ENCODE peak calls at places on chromosomes 3 and 15, in nine cellular contexts. A is tibial artery, U is sigmoid colon, J is fibroblast of lung, F is psoas muscle, W is mammary epithelial cell, X is Karpas-422, E is cardiac muscle cell, N is astrocyte. Y is an unnamed sample. For H3K27me3, the result is how much of the 10 kb centered on the place peaks cover.

GRCh38 chr15:84983299-84983698 is 1.6 kb downstream of the PDE8A start:
- DNase-seq in A (no peak), U (no peak), J (no peak), F (no peak), W (no peak), X (no peak), E (no peak), N (no peak), Y (no peak)

GRCh38 chr3:13217253-13217652 is 144.0 kb upstream of the IQSEC1 start:
- DNase-seq in A (no peak), U (no peak), J (no peak), F (no peak), W (no peak), X (no peak), E (no peak), N (no peak), Y (no peak)

GRCh38 chr3:172536993-172537419 is 13.8 kb upstream of the TNFSF10 start:
- DNase-seq in A (no peak), U (no peak), J (no peak), F (no peak), W (peak), X (no peak), E (no peak), N (no peak), Y (no peak)

GRCh38 chr3:129558772-129559564 is 16.0 kb downstream of the H1-8 start:
- DNase-seq in A (no peak), U (no peak), J (peak), F (peak), W (no peak), X (peak), E (no peak), N (peak), Y (no peak)

GRCh38 chr3:154886437-154886836 is 193.7 kb upstream of the MME start:
- DNase-seq in A (no peak), U (no peak), J (peak), F (no peak), W (peak), X (no peak), E (no peak), N (peak), Y (no peak)

GRCh38 chr3:49602049-49602554 is 47.8 kb downstream of the BSN start:
- DNase-seq in A (no peak), U (no peak), J (no peak), F (no peak), W (no peak), X (no peak), E (no peak), N (no peak), Y (no peak)

GRCh38 chr3:69649120-69649519 is 90.1 kb upstream of the MITF start:
- DNase-seq in A (no peak), U (no peak), J (peak), F (no peak), W (peak), X (no peak), E (no peak), N (peak), Y (no peak)

GRCh38 chr3:132628157-132628556 is 31.1 kb downstream of the ACKR4 start:
- DNase-seq in A (no peak), U (no peak), J (no peak), F (no peak), W (no peak), X (no peak), E (no peak), N (no peak), Y (no peak)

GRCh38 chr3:155354658-155355057 is 61.2 kb upstream of the STRIT1 start:
- DNase-seq in A (no peak), U (no peak), J (no peak), F (no peak), W (peak), X (no peak), E (no peak), N (no peak), Y (no peak)

GRCh38 chr15:83685864-83686263 is 31.9 kb downstream of the ADAMTSL3 start:
- DNase-seq in A (no peak), U (peak), J (no peak), F (no peak), W (no peak), X (no peak), E (no peak), N (no peak), Y (no peak)

GRCh38 chr15:44066211-44066827 is 128.8 kb downstream of the FRMD5 start:
- DNase-seq in A (no peak), U (no peak), J (peak), F (peak), W (peak), X (peak), E (peak), N (no peak), Y (peak)

GRCh38 chr15:58862326-58862725 is 71.2 kb downstream of the SLTM start:
- DNase-seq in A (no peak), U (no peak), J (no peak), F (no peak), W (no peak), X (no peak), E (no peak), N (no peak), Y (no peak)

GRCh38 chr15:92683511-92683834 is 27.9 kb upstream of the FAM174B start:
- DNase-seq in A (no peak), U (peak), J (peak), F (peak), W (no peak), X (no peak), E (peak), N (no peak), Y (no peak)

GRCh38 chr3:156166808-156167207 is 46.4 kb downstream of the KCNAB1 start:
- DNase-seq in A (no peak), U (no peak), J (no peak), F (no peak), W (no peak), X (peak), E (no peak), N (no peak), Y (no peak)

GRCh38 chr3:152835311-152836102 is 576 bp downstream of the P2RY1 start:
- DNase-seq in A (peak), U (peak), J (peak), F (peak), W (peak), X (no peak), E (peak), N (peak), Y (peak)

GRCh38 chr15:59232476-59232875 is 25.8 kb downstream of the LDHAL6B start:
- DNase-seq in A (no peak), U (no peak), J (peak), F (no peak), W (peak), X (no peak), E (no peak), N (peak), Y (no peak)

GRCh38 chr15:32818758-32819405 is 101.1 kb downstream of the GREM1 start:
- DNase-seq in A (no peak), U (no peak), J (peak), F (no peak), W (no peak), X (no peak), E (no peak), N (peak), Y (no peak)

GRCh38 chr3:30129765-30130164 is 476.6 kb upstream of the TGFBR2 start:
- DNase-seq in A (no peak), U (no peak), J (no peak), F (no peak), W (no peak), X (no peak), E (peak), N (no peak), Y (no peak)

GRCh38 chr3:114043205-114043604 is 13.1 kb downstream of the CCDC191 start:
- DNase-seq in A (no peak), U (no peak), J (no peak), F (no peak), W (no peak), X (peak), E (no peak), N (no peak), Y (no peak)

GRCh38 chr3:115233021-115233420 is 85.9 kb upstream of the ZBTB20 start:
- DNase-seq in A (no peak), U (no peak), J (peak), F (no peak), W (no peak), X (no peak), E (no peak), N (no peak), Y (no peak)

GRCh38 chr3:127182848-127183714 is 9.8 kb upstream of the PRR23E start:
- DNase-seq in A (no peak), U (peak), J (no peak), F (no peak), W (no peak), X (no peak), E (no peak), N (no peak), Y (no peak)

GRCh38 chr15:33440911-33441310 is 130.1 kb downstream of the RYR3 start:
- DNase-seq in A (no peak), U (no peak), J (no peak), F (no peak), W (no peak), X (no peak), E (no peak), N (no peak), Y (no peak)

GRCh38 chr3:106745344-106746168 is 631.7 kb upstream of the CCDC54 start:
- DNase-seq in A (no peak), U (no peak), J (peak), F (no peak), W (no peak), X (no peak), E (no peak), N (peak), Y (no peak)

GRCh38 chr15:51051776-51052175 is 42.9 kb downstream of the TNFAIP8L3 start:
- DNase-seq in A (peak), U (no peak), J (peak), F (peak), W (peak), X (no peak), E (no peak), N (peak), Y (peak)

GRCh38 chr15:98904466-98905048 is 103.0 kb downstream of the PGPEP1L start:
- DNase-seq in A (no peak), U (peak), J (peak), F (no peak), W (peak), X (peak), E (no peak), N (peak), Y (no peak)

GRCh38 chr3:194072097-194072428 is 63.9 kb upstream of the HES1 start:
- DNase-seq in A (no peak), U (no peak), J (peak), F (no peak), W (peak), X (no peak), E (no peak), N (peak), Y (no peak)

GRCh38 chr3:66441124-66441523 is 59.7 kb downstream of the LRIG1 start:
- DNase-seq in A (no peak), U (peak), J (peak), F (no peak), W (peak), X (no peak), E (no peak), N (peak), Y (no peak)

GRCh38 chr3:36796896-36797295 is 32.5 kb upstream of the DCLK3 start:
- DNase-seq in A (no peak), U (no peak), J (peak), F (no peak), W (peak), X (no peak), E (no peak), N (peak), Y (no peak)

GRCh38 chr3:79067734-79068133 is 700.1 kb downstream of the ROBO1 start:
- DNase-seq in A (no peak), U (no peak), J (no peak), F (no peak), W (no peak), X (no peak), E (no peak), N (no peak), Y (no peak)

GRCh38 chr3:114706591-114707224 is 412.9 kb downstream of the TIGIT start:
- DNase-seq in A (no peak), U (no peak), J (peak), F (no peak), W (peak), X (no peak), E (no peak), N (peak), Y (no peak)

GRCh38 chr15:86846059-86846458 is 766.4 kb downstream of the AGBL1 start:
- DNase-seq in A (no peak), U (no peak), J (no peak), F (no peak), W (no peak), X (no peak), E (no peak), N (no peak), Y (no peak)
- H3K27ac ChIP-seq in A (no peak), U (no peak), J (no peak), F (no peak), W (no peak), X (no peak), E (no peak), N (no peak), Y (no peak)

GRCh38 chr3:10521772-10522441 is 16.5 kb upstream of the ATP2B2 start:
- DNase-seq in A (no peak), U (peak), J (no peak), F (no peak), W (no peak), X (no peak), E (no peak), N (no peak), Y (peak)
- H3K27me3 ChIP-seq in A (under half), U (under half), J (under half), F (under half), W (under half), X (under half), E (under half), N (under half), Y (under half)

DNA sequence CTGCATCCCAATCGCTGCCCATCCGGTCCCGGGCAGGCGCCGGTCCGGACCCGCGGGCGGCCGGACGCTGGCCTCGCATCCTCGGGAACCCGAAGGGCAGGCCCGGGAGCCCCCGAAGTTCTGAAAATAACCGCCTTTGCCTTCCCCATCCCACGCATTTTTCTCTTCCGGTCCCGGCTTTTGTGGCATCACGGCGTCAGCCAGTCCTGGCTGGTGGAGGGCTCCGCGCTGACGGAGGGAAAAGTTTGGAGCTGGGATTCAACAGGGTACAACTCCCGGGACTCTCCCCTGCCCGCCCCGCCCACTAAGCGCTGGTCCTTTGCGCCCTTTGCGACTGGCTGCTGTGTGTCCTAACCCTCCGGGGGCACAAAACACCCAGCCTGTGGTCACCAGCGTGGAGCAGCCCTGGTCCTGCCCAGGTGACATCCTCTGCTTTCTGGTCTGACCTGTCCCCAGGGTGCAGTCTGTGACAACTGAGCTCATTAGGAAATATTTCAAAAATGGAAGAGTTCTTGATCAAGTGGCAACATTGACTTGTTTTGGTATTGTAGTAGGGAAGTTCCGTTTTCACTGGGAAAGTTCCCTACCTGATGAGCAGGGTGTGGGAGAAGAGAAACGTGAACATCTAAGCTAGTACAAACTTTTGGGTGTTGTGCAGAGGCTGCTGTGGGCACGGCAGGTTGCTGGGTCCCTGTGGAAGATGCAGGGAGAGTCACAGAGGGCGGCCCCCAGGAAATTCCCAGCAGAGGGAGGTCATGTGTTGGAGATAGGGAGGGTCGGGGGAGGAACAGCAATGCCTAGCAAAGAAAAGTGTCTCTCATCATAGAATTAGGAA is 754 bp downstream of the ARNT2 start:
- DNase-seq in A (no peak), U (no peak), J (peak), F (peak), W (no peak), X (no peak), E (peak), N (no peak), Y (peak)
- H3K27ac ChIP-seq in A (peak), U (peak), J (no peak), F (no peak), W (no peak), X (no peak), E (no peak), N (no peak), Y (no peak)

DNA sequence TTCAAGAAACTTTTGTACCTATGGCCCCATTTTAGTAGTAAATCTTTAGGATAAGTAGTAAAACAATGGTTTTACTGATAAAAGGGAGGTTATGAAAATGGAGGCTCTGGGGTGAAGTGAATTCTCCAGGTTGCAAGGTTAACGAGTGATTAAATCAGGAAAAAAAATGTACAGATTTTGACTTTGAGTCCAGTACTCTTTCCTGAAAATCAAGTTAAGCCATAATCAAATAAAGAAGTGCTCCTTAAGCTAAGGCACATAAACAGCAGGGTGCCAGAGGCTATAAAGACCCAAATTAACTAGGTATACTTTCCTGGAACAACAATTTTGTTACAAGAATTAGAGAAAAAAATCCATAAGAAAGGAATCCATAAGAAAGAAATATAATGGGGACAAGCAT is 114.7 kb downstream of the DPH6 start:
- DNase-seq in A (no peak), U (no peak), J (no peak), F (no peak), W (no peak), X (no peak), E (no peak), N (no peak), Y (no peak)
- H3K27me3 ChIP-seq in A (under half), U (under half), J (under half), F (under half), W (under half), X (under half), E (under half), N (under half), Y (under half)

GRCh38 chr3:123632161-123632655 is 47.4 kb upstream of the HACD2 start:
- DNase-seq in A (no peak), U (peak), J (peak), F (no peak), W (no peak), X (no peak), E (peak), N (peak), Y (no peak)
- H3K27ac ChIP-seq in A (no peak), U (peak), J (no peak), F (no peak), W (no peak), X (no peak), E (peak), N (no peak), Y (peak)